ENCODE peak calls at places on chromosomes 2 and 18, in four cellular contexts. C, L, B and W are unnamed samples.

GRCh38 chr2:229572434-229573338 is 141.7 kb downstream of the DNER start:
- DNase-seq in C (no peak), L (no peak), B (no peak), W (no peak)

GRCh38 chr2:101120124-101120996 is 30.8 kb downstream of the TBC1D8 start:
- DNase-seq in C (no peak), L (peak; percentile 51), B (peak; percentile 73), W (peak; percentile 88)

GRCh38 chr2:112150447-112150846 is 12.3 kb downstream of the FBLN7 start:
- DNase-seq in C (no peak), L (no peak), B (peak; percentile 6), W (peak; percentile 91)

GRCh38 chr2:214322662-214323061 is 88.2 kb upstream of the VWC2L start:
- DNase-seq in C (no peak), L (no peak), B (peak; percentile 19), W (no peak)

GRCh38 chr18:26335139-26335933 is 109.1 kb downstream of the TAF4B start:
- DNase-seq in C (no peak), L (no peak), B (no peak), W (peak; percentile 12)

GRCh38 chr18:65725421-65726050 is 25.3 kb upstream of the CDH7 start:
- DNase-seq in C (no peak), L (no peak), B (no peak), W (no peak)

GRCh38 chr2:201733544-201733943 is 35.1 kb upstream of the MPP4 start:
- DNase-seq in C (no peak), L (no peak), B (no peak), W (no peak)

GRCh38 chr2:135882415-135882814 is 6.2 kb upstream of the MCM6 start:
- DNase-seq in C (no peak), L (no peak), B (no peak), W (no peak)

GRCh38 chr2:3075941-3076340 is 301.7 kb downstream of the EIPR1 start:
- DNase-seq in C (no peak), L (no peak), B (no peak), W (no peak)

GRCh38 chr2:28408764-28409599 is 16.3 kb downstream of the FOSL2 start:
- DNase-seq in C (peak; percentile 86), L (no peak), B (peak; percentile 91), W (no peak)

GRCh38 chr2:111042261-111042660 is 78.5 kb upstream of the BCL2L11 start:
- DNase-seq in C (no peak), L (no peak), B (no peak), W (no peak)

GRCh38 chr2:154623819-154624218 is 74.7 kb upstream of the KCNJ3 start:
- DNase-seq in C (no peak), L (no peak), B (peak; percentile 24), W (peak; percentile 13)

GRCh38 chr2:109612991-109613921 is 510 bp downstream of the SEPTIN10 start:
- DNase-seq in C (peak; percentile 63), L (peak; percentile 74), B (no peak), W (no peak)

GRCh38 chr18:37334494-37335125 is 231.0 kb downstream of the CELF4 start:
- DNase-seq in C (no peak), L (no peak), B (peak; percentile 79), W (no peak)

GRCh38 chr2:239173301-239173700 is 227.5 kb downstream of the HDAC4 start:
- DNase-seq in C (no peak), L (no peak), B (no peak), W (no peak)

GRCh38 chr2:27878825-27879224 is 11.4 kb downstream of the RBKS start:
- DNase-seq in C (no peak), L (no peak), B (no peak), W (no peak)

GRCh38 chr18:65287642-65288041 is 463.2 kb upstream of the CDH7 start:
- DNase-seq in C (no peak), L (no peak), B (no peak), W (no peak)

GRCh38 chr2:126885701-126886121 is 13.0 kb upstream of the TEX51 start:
- DNase-seq in C (peak; percentile 45), L (peak; percentile 64), B (no peak), W (no peak)

GRCh38 chr2:207390302-207391095 is 139.3 kb upstream of the CREB1 start:
- DNase-seq in C (no peak), L (no peak), B (no peak), W (no peak)

GRCh38 chr2:26786207-26787023 is 559 bp downstream of the CENPA start:
- DNase-seq in C (peak; percentile 73), L (no peak), B (no peak), W (no peak)

GRCh38 chr2:234478121-234478858 is 18.6 kb downstream of the ARL4C start:
- DNase-seq in C (peak; percentile 52), L (no peak), B (no peak), W (no peak)

GRCh38 chr2:211175956-211176355 is 619.6 kb downstream of the CPS1 start:
- DNase-seq in C (no peak), L (no peak), B (no peak), W (no peak)

GRCh38 chr2:228735697-228736096 is 535.4 kb downstream of the PID1 start:
- DNase-seq in C (no peak), L (no peak), B (no peak), W (no peak)

GRCh38 chr2:152826880-152827279 is 108.5 kb downstream of the ARL6IP6 start:
- DNase-seq in C (no peak), L (no peak), B (no peak), W (peak; percentile 61)

GRCh38 chr2:47520302-47520630 is 117.3 kb downstream of the MSH2 start:
- DNase-seq in C (no peak), L (no peak), B (no peak), W (no peak)

GRCh38 chr2:216015722-216016464 is 2.5 kb upstream of the MREG start:
- DNase-seq in C (no peak), L (no peak), B (no peak), W (no peak)

GRCh38 chr2:1937480-1937879 is 193.2 kb upstream of the PXDN start:
- DNase-seq in C (no peak), L (no peak), B (no peak), W (no peak)

GRCh38 chr2:240909216-240909974 is 3.3 kb downstream of the CROCC2 start:
- DNase-seq in C (no peak), L (no peak), B (no peak), W (no peak)

GRCh38 chr2:47083886-47084682 is 71.0 kb downstream of the STPG4 start:
- DNase-seq in C (no peak), L (peak; percentile 69), B (no peak), W (no peak)

GRCh38 chr2:8087480-8087840 is 594.4 kb upstream of the ID2 start:
- DNase-seq in C (no peak), L (no peak), B (no peak), W (no peak)

GRCh38 chr2:179250084-179250483 is 14.5 kb downstream of the SESTD1 start:
- DNase-seq in C (no peak), L (no peak), B (no peak), W (no peak)

GRCh38 chr2:84424152-84424551 is 34.9 kb downstream of the SUCLG1 start:
- DNase-seq in C (no peak), L (no peak), B (no peak), W (no peak)

GRCh38 chr2:50902365-50902764 is 129.6 kb downstream of the NRXN1 start:
- DNase-seq in C (no peak), L (no peak), B (no peak), W (no peak)

GRCh38 chr2:193141-193552 is 70.7 kb downstream of the SH3YL1 start:
- DNase-seq in C (no peak), L (no peak), B (no peak), W (no peak)

GRCh38 chr18:12032786-12033642 is 51.7 kb downstream of the IMPA2 start:
- DNase-seq in C (no peak), L (peak; percentile 17), B (no peak), W (no peak)

GRCh38 chr2:147161746-147162145 is 683.1 kb upstream of the ACVR2A start:
- DNase-seq in C (no peak), L (no peak), B (no peak), W (no peak)

GRCh38 chr2:131004446-131005209 is 88.6 kb downstream of the FAM168B start:
- DNase-seq in C (no peak), L (no peak), B (no peak), W (no peak)